ENCODE peak calls at places on chromosome 19, in ten cellular contexts. K, B, Y, D, L, E, V, R, H and U are unnamed samples.

GRCh38 chr19:20471441-20471840 is 94.1 kb downstream of the ZNF737 start:
- DNase-seq in H (no peak), E (no peak), Y (no peak), D (no peak), R (no peak), K (no peak), L (no peak), B (no peak), V (no peak), U (no peak)

GRCh38 chr19:14112051-14112808 is 5.3 kb downstream of the PRKACA start:
- DNase-seq in H (no peak), D (no peak), R (no peak), V (no peak), E (no peak), L (peak; percentile 67), Y (no peak), K (no peak), B (no peak), U (no peak)

GRCh38 chr19:12891553-12892021 is 627 bp downstream of the GCDH start:
- DNase-seq in B (no peak), R (no peak), V (no peak), D (no peak), Y (no peak), H (no peak), L (no peak), K (no peak), E (no peak), U (no peak)

GRCh38 chr19:8224394-8225145 is 15.4 kb downstream of the CERS4 start:
- DNase-seq in E (no peak), Y (no peak), K (no peak), H (no peak), V (no peak), D (no peak), R (no peak), B (no peak), L (peak; percentile 72), U (no peak)

GRCh38 chr19:17719730-17720486 is 628 bp downstream of the MAP1S start:
- DNase-seq in D (no peak), H (no peak), L (no peak), B (no peak), Y (peak; percentile 44), E (no peak), R (no peak), V (peak; percentile 58), K (no peak), U (peak; percentile 37)

GRCh38 chr19:30340724-30341595 is 31.2 kb upstream of the ZNF536 start:
- DNase-seq in L (no peak), R (no peak), V (no peak), E (no peak), K (no peak), B (no peak), H (no peak), D (no peak), Y (no peak), U (no peak)

GRCh38 chr19:50893047-50893737 is 18.0 kb downstream of the KLK4 start:
- DNase-seq in L (no peak), B (no peak), E (no peak), D (no peak), H (no peak), Y (no peak), K (no peak), R (no peak), V (no peak), U (peak; percentile 37)

GRCh38 chr19:41521860-41522555 is 54.0 kb upstream of the CEACAM21 start:
- DNase-seq in R (peak; percentile 48), H (no peak), Y (peak; percentile 21), D (no peak), K (no peak), L (no peak), V (peak; percentile 60), B (no peak), E (no peak), U (peak; percentile 31)

GRCh38 chr19:16873603-16874002 is 15.2 kb upstream of the F2RL3 start:
- DNase-seq in K (no peak), E (no peak), V (no peak), H (no peak), L (no peak), Y (no peak), B (no peak), D (no peak), R (no peak), U (no peak)

GRCh38 chr19:17996826-17997316 is 11.1 kb upstream of the ARRDC2 start:
- DNase-seq in L (peak; percentile 89), B (no peak), D (no peak), V (peak; percentile 94), Y (peak; percentile 87), K (peak; percentile 66), E (peak; percentile 47), H (no peak), R (peak; percentile 92), U (peak; percentile 80)

GRCh38 chr19:43807651-43808050 is 5.4 kb upstream of the LYPD5 start:
- DNase-seq in D (no peak), K (no peak), Y (no peak), H (no peak), E (no peak), V (no peak), L (no peak), B (no peak), R (no peak), U (no peak)

GRCh38 chr19:1860133-1860775 is 3.1 kb downstream of the KLF16 start:
- DNase-seq in E (peak; percentile 77), Y (peak; percentile 62), D (no peak), H (peak; percentile 22), R (no peak), B (peak; percentile 10), K (no peak), L (no peak), V (peak; percentile 80), U (peak; percentile 68)

GRCh38 chr19:48085904-48086864 is 24.4 kb downstream of the PLA2G4C start:
- DNase-seq in L (no peak), V (no peak), Y (no peak), K (no peak), H (no peak), E (no peak), R (no peak), B (no peak), D (no peak), U (peak; percentile 51)

GRCh38 chr19:8655340-8655709 is 24.9 kb downstream of the NFILZ start:
- DNase-seq in L (no peak), K (no peak), R (no peak), V (no peak), H (no peak), Y (no peak), B (no peak), E (no peak), D (no peak), U (peak; percentile 50)

GRCh38 chr19:17861542-17862402 is 2.1 kb downstream of the RPL18A start:
- DNase-seq in H (no peak), D (no peak), B (no peak), K (no peak), L (no peak), R (no peak), V (no peak), Y (no peak), E (no peak), U (no peak)

GRCh38 chr19:39318071-39318470 is 2.6 kb downstream of the LRFN1 start:
- DNase-seq in V (no peak), R (no peak), B (no peak), L (no peak), Y (no peak), E (no peak), H (no peak), K (no peak), D (no peak), U (no peak)

GRCh38 chr19:44810555-44811447 is 1.9 kb downstream of the BCAM start:
- DNase-seq in D (no peak), B (no peak), H (no peak), V (no peak), E (no peak), Y (no peak), K (no peak), L (no peak), R (no peak), U (no peak)

GRCh38 chr19:2059422-2060201 is 8.6 kb upstream of the MKNK2 start:
- DNase-seq in B (no peak), V (no peak), L (peak; percentile 88), K (no peak), E (peak; percentile 95), H (no peak), R (no peak), Y (peak; percentile 82), D (no peak), U (peak; percentile 25)

GRCh38 chr19:55299991-55300390 is 16.2 kb downstream of the BRSK1 start:
- DNase-seq in B (no peak), L (no peak), E (no peak), H (no peak), D (no peak), Y (no peak), V (no peak), R (no peak), K (no peak), U (no peak)

GRCh38 chr19:46945668-46946067 is 74.0 kb upstream of the NPAS1 start:
- DNase-seq in L (no peak), H (no peak), R (no peak), Y (no peak), B (no peak), D (no peak), K (no peak), E (peak; percentile 49), V (no peak), U (no peak)

GRCh38 chr19:42764836-42765235 is 642 bp downstream of the PSG8 start:
- DNase-seq in B (no peak), D (no peak), H (no peak), V (no peak), L (no peak), R (no peak), Y (no peak), K (no peak), E (no peak), U (no peak)

GRCh38 chr19:15399635-15400034 is 19.2 kb downstream of the AKAP8L start:
- DNase-seq in K (no peak), B (no peak), H (no peak), L (no peak), Y (no peak), D (no peak), V (no peak), E (no peak), R (no peak), U (no peak)

GRCh38 chr19:56066152-56067023 is 54.7 kb downstream of the ZNF787 start:
- DNase-seq in E (peak; percentile 14), L (no peak), B (no peak), H (no peak), Y (peak; percentile 81), V (peak; percentile 84), K (peak; percentile 18), R (peak; percentile 78), D (peak; percentile 39), U (peak; percentile 44)

GRCh38 chr19:42343344-42344110 is 18.1 kb downstream of the MEGF8 start:
- DNase-seq in D (no peak), L (no peak), R (no peak), E (no peak), B (no peak), Y (no peak), V (no peak), K (no peak), H (no peak), U (no peak)

GRCh38 chr19:58181902-58182576 is 822 bp upstream of the ZNF274 start:
- DNase-seq in K (no peak), L (no peak), D (peak; percentile 31), V (peak; percentile 49), E (no peak), R (peak; percentile 49), B (peak; percentile 65), Y (peak; percentile 62), H (no peak), U (peak; percentile 77)

GRCh38 chr19:5036733-5037681 is 68.1 kb downstream of the KDM4B start:
- DNase-seq in D (peak; percentile 7), E (peak; percentile 57), V (no peak), L (no peak), Y (no peak), B (no peak), H (no peak), K (no peak), R (no peak), U (no peak)

GRCh38 chr19:33796164-33797100 is at the start of gene KCTD15:
- DNase-seq in D (no peak), B (no peak), H (no peak), K (no peak), Y (peak; percentile 54), L (no peak), R (no peak), E (peak; percentile 48), V (peak; percentile 87), U (peak; percentile 64)